ENCODE peak calls at places on chromosomes 16 and 17, in nine cellular contexts. G, H, T, U, S, N, M, O and E are unnamed samples.
A peak's percentile ranks its signal among the peaks of the same experiment; 100 is the strongest.

GRCh38 chr16:15482068-15482747 is 47.8 kb downstream of the BMERB1 start:
- DNase-seq in U (peak; percentile 89), M (peak; percentile 99), S (peak; percentile 58), T (peak; percentile 90), H (peak; percentile 95), O (peak; percentile 97), N (peak; percentile 96), G (peak; percentile 98), E (peak; percentile 82)

GRCh38 chr16:10971560-10971961 is 27.2 kb downstream of the CLEC16A start:
- DNase-seq in H (peak; percentile 94), T (peak; percentile 96), N (peak; percentile 60), U (peak; percentile 79), O (peak; percentile 89), G (peak; percentile 60), S (peak; percentile 70), M (peak; percentile 77), E (peak; percentile 95)

GRCh38 chr16:2282866-2283555 is 15.1 kb upstream of the RNPS1 start:
- DNase-seq in N (no peak), G (no peak), M (no peak), O (no peak), U (no peak), T (no peak), S (no peak), H (no peak), E (no peak)

GRCh38 chr17:40346061-40346767 is 18.3 kb downstream of the GJD3 start:
- DNase-seq in T (no peak), U (no peak), N (no peak), S (no peak), H (no peak), O (peak; percentile 36), M (no peak), G (no peak), E (no peak)

GRCh38 chr16:50644730-50645129 is 36.4 kb downstream of the SNX20 start:
- DNase-seq in H (peak; percentile 23), G (peak; percentile 13), N (peak; percentile 55), S (peak; percentile 13), U (no peak), O (no peak), T (peak; percentile 55), M (peak; percentile 25), E (peak; percentile 7)

GRCh38 chr16:57842606-57843005 is 40.3 kb upstream of the KIFC3 start:
- DNase-seq in M (no peak), T (no peak), S (no peak), O (no peak), U (no peak), H (no peak), N (no peak), G (no peak), E (no peak)

GRCh38 chr17:45837603-45838002 is 7.1 kb upstream of the SPPL2C start:
- DNase-seq in T (no peak), G (no peak), S (no peak), N (no peak), M (no peak), O (no peak), U (no peak), H (no peak), E (no peak)

GRCh38 chr16:1310832-1311200 is 1.4 kb downstream of the UBE2I start:
- DNase-seq in T (peak; percentile 9), G (no peak), O (no peak), M (no peak), H (no peak), N (no peak), U (no peak), S (no peak), E (no peak)

GRCh38 chr17:31158741-31159377 is 64.1 kb downstream of the NF1 start:
- DNase-seq in S (no peak), H (no peak), N (no peak), U (no peak), T (no peak), G (no peak), O (no peak), M (no peak), E (no peak)
- TF ChIP-seq CTCF in S (no peak), H (no peak), N (no peak), U (no peak), T (no peak), G (no peak), O (no peak), M (no peak), E (no peak)

DNA sequence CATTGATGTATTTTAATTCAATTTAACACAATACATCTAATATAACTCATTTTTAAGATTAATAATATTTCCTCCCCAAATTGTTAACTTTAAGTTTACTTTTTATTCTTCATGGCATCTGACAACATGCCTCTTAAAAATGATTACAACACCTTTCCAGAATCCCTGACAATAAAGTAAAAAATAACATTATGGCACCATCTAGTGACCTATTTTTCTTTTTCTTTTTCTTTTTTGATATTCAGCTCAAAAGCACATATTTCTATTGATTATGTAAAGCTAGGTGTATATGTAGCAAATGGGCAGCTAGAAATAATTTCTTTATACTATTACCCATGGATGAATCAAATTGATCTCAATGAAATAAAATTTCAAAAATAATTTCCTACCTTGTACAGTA is 834.3 kb upstream of the CDH8 start:
- DNase-seq in S (no peak), N (no peak), G (no peak), O (no peak), H (no peak), M (no peak), U (no peak), T (no peak), E (no peak)
- TF ChIP-seq CTCF in S (no peak), N (no peak), G (no peak), O (no peak), H (no peak), M (no peak), U (no peak), T (no peak), E (no peak)

GRCh38 chr17:54891176-54891821 is 9.4 kb upstream of the TOM1L1 start:
- DNase-seq in T (peak; percentile 80), S (peak; percentile 6), M (peak; percentile 57), G (peak; percentile 52), O (peak; percentile 71), N (peak; percentile 82), H (peak; percentile 76), U (peak; percentile 12), E (no peak)
- TF ChIP-seq CTCF in T (peak; percentile 43), S (peak; percentile 19), M (peak; percentile 85), G (peak; percentile 82), O (peak; percentile 40), N (peak; percentile 54), H (peak; percentile 43), U (peak; percentile 47), E (peak; percentile 33)

GRCh38 chr17:43576563-43577229 is 30.6 kb upstream of the ETV4 start:
- DNase-seq in O (peak; percentile 70), N (peak; percentile 66), S (peak; percentile 67), G (peak; percentile 45), U (no peak), T (peak; percentile 81), H (peak; percentile 84), M (peak; percentile 80), E (no peak)
- TF ChIP-seq CTCF in O (peak; percentile 84), N (peak; percentile 91), S (peak; percentile 97), G (peak; percentile 95), U (peak; percentile 90), T (peak; percentile 87), H (peak; percentile 83), M (peak; percentile 99), E (peak; percentile 78)

GRCh38 chr16:75110637-75111513 is 5.7 kb downstream of the LDHD start:
- DNase-seq in O (peak; percentile 89), M (peak; percentile 90), S (peak; percentile 91), H (peak; percentile 91), N (peak; percentile 76), G (peak; percentile 79), U (peak; percentile 29), T (peak; percentile 91), E (peak; percentile 70)
- TF ChIP-seq CTCF in O (peak; percentile 90), M (peak; percentile 84), S (peak; percentile 91), H (peak; percentile 86), N (peak; percentile 86), G (peak; percentile 92), U (peak; percentile 94), T (peak; percentile 91), E (peak; percentile 89)

DNA sequence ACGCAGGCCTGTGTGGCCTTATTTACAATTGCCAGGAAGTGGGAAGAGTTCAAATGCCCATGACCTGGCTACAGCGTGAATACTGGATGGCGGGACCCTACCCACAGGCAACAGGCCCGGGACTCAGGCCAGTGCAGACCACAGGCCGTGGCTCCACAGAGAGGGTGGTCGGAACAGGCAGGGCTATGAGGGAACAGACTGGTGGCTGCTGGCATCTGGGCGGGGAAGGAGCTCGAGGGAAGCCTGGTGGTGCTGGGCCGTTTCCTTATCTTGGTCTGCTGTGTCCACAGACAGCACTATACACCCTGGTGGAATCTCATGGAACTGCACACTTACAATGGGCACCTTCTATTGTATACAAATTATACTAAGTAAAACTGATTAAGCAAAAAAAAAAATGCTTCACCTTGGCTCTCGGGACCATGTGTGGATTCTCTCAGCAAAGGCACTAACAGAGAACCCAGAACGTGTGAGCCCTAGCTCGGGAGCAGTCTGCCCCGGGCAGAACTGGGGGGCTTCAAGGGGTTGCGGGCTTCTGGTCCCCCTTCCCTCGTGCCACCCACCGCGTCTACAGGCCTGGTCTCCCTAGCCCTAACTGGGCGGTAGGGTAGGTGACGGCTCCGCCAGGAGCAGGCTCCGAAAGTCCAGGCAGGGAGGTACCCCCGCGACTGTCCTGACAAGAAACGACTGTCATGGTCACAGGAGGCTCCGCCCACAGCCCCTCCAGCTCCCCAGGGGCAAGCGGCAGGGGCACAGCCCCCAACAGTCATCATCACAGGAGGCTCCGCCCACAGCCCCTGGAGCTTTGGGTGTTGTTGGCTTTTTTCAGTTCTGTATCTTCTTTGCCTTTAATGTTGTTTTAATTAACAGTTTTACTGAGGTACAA is 21.8 kb downstream of the CEP131 start:
- DNase-seq in N (peak; percentile 33), S (peak; percentile 66), G (peak; percentile 42), U (peak; percentile 3), O (peak; percentile 67), M (peak; percentile 81), T (peak; percentile 85), H (peak; percentile 81), E (peak; percentile 44)
- TF ChIP-seq CTCF in N (peak; percentile 39), S (peak; percentile 67), G (peak; percentile 69), U (peak; percentile 68), O (peak; percentile 70), M (peak; percentile 46), T (peak; percentile 86), H (peak; percentile 75), E (peak; percentile 56)

DNA sequence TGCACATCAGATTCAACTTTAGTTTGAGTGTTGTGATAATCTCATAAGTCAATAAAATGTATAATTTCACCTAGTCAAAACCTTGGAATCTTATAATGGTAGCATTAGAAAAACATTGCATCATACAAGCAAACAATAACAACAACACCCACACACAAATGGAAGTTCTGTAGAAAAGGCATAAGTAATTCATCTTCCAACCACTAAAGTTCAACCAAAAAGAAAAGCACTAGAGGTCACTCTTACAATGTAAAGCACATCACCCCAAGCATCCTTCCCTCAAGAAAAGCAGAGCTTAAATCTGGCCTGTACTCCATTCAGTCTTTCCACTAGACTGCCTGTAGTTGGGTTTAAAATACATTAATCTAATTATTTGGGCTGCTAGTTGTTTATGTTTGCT is 1.8 kb downstream of the CNTNAP4 start:
- DNase-seq in U (no peak), O (peak; percentile 5), G (no peak), N (peak; percentile 5), S (no peak), M (peak; percentile 26), H (peak; percentile 80), T (peak; percentile 63), E (no peak)
- TF ChIP-seq CTCF in U (no peak), O (no peak), G (peak; percentile 39), N (no peak), S (peak; percentile 21), M (peak; percentile 20), H (peak; percentile 54), T (peak; percentile 39), E (no peak)